ENCODE peak calls at places on chromosomes 16 and 17, in six cellular contexts. W is upper lobe of left lung, V is HepG2, R is K562, U is GM12878, G is A549. J is an unnamed sample.

GRCh38 chr17:58396173-58396572 is 21.2 kb downstream of the RNF43 start:
- ATAC-seq in G (no peak), U (no peak), W (no peak), V (no peak), R (no peak), J (no peak)

GRCh38 chr16:51461255-51461654 is 310.2 kb upstream of the SALL1 start:
- ATAC-seq in U (no peak), R (no peak), V (peak), W (no peak), G (no peak), J (no peak)

GRCh38 chr16:49502136-49502881 is 128.7 kb downstream of the C16orf78 start:
- ATAC-seq in G (no peak), W (no peak), R (no peak), U (peak), V (no peak), J (no peak)

GRCh38 chr17:78974635-78975591 is 4.8 kb downstream of the LGALS3BP start:
- ATAC-seq in W (peak), G (peak), R (peak), V (no peak), U (no peak), J (peak)

GRCh38 chr16:84369938-84370627 is 1.7 kb downstream of the ATP2C2 start:
- ATAC-seq in R (no peak), G (no peak), W (no peak), U (no peak), V (peak), J (no peak)

GRCh38 chr16:88854306-88855111 is 2.2 kb downstream of the GALNS start:
- ATAC-seq in G (no peak), U (peak), V (no peak), R (no peak), W (no peak), J (no peak)

GRCh38 chr16:11235703-11235991 is 20.4 kb downstream of the SOCS1 start:
- ATAC-seq in U (peak), R (no peak), W (no peak), V (peak), G (no peak), J (no peak)

GRCh38 chr16:49644143-49644460 is 211.8 kb downstream of the ZNF423 start:
- ATAC-seq in R (no peak), V (no peak), U (no peak), G (peak), W (no peak), J (peak)

GRCh38 chr16:50006954-50007353 is 18.1 kb upstream of the CNEP1R1 start:
- ATAC-seq in V (no peak), R (no peak), U (no peak), W (no peak), G (no peak), J (no peak)

GRCh38 chr16:64910351-64910750 is 211.5 kb downstream of the CDH11 start:
- ATAC-seq in U (no peak), R (no peak), G (no peak), V (no peak), W (no peak), J (peak)

GRCh38 chr17:39679521-39680192 is 8.2 kb downstream of the PGAP3 start:
- ATAC-seq in U (peak), G (no peak), V (no peak), W (no peak), R (no peak), J (no peak)

GRCh38 chr16:54342966-54343365 is 56.4 kb upstream of the IRX3 start:
- ATAC-seq in R (no peak), U (no peak), V (no peak), W (no peak), G (no peak), J (no peak)

GRCh38 chr16:12538667-12539081 is 265.0 kb downstream of the CPPED1 start:
- ATAC-seq in U (peak), G (no peak), W (no peak), R (no peak), V (no peak), J (no peak)

GRCh38 chr17:10271004-10271620 is 72.7 kb upstream of the GAS7 start:
- ATAC-seq in G (no peak), V (no peak), R (no peak), U (no peak), W (no peak), J (peak)

GRCh38 chr17:46851029-46851741 is at the start of gene WNT9B:
- ATAC-seq in U (no peak), V (peak), G (peak), R (peak), W (no peak), J (no peak)

GRCh38 chr17:63335818-63336217 is 110.3 kb downstream of the CYB561 start:
- ATAC-seq in V (no peak), R (no peak), U (no peak), G (no peak), W (no peak), J (no peak)

GRCh38 chr17:37770631-37771518 is 26.0 kb upstream of the HNF1B start:
- ATAC-seq in U (peak), V (peak), G (peak), R (peak), W (no peak), J (no peak)

GRCh38 chr16:15948532-15949209 is 745 bp upstream of the ABCC1 start:
- ATAC-seq in W (no peak), G (no peak), U (peak), R (no peak), V (peak), J (no peak)

GRCh38 chr17:17671369-17672119 is 9.7 kb upstream of the RAI1 start:
- ATAC-seq in G (no peak), R (no peak), U (no peak), W (no peak), V (no peak), J (no peak)

GRCh38 chr16:26050489-26050888 is 358.7 kb downstream of the HS3ST4 start:
- ATAC-seq in G (no peak), V (no peak), U (no peak), W (no peak), R (no peak), J (no peak)

GRCh38 chr16:70737377-70738082 is 51.7 kb upstream of the MTSS2 start:
- ATAC-seq in V (no peak), R (no peak), U (peak), W (peak), G (no peak), J (peak)

GRCh38 chr16:88638323-88639230 is at the start of gene IL17C:
- ATAC-seq in V (no peak), R (no peak), U (no peak), W (peak), G (no peak), J (no peak)

GRCh38 chr17:33864758-33865229 is 390.3 kb upstream of the CCL2 start:
- ATAC-seq in V (no peak), R (no peak), G (no peak), W (no peak), U (no peak), J (no peak)

GRCh38 chr16:57639172-57639571 is 10.7 kb downstream of the ADGRG1 start:
- ATAC-seq in G (no peak), W (no peak), R (no peak), U (peak), V (no peak), J (no peak)

GRCh38 chr16:85722066-85722465 is 28.8 kb downstream of the C16orf74 start:
- ATAC-seq in W (no peak), V (no peak), R (no peak), U (no peak), G (no peak), J (no peak)

GRCh38 chr16:55567382-55567781 is 898 bp downstream of the CAPNS2 start:
- ATAC-seq in R (peak), V (no peak), W (peak), G (no peak), U (no peak), J (no peak)

GRCh38 chr17:6040473-6040872 is 29.7 kb upstream of the WSCD1 start:
- ATAC-seq in V (peak), W (no peak), R (no peak), U (no peak), G (no peak), J (no peak)

GRCh38 chr16:49921791-49922456 is 66.0 kb upstream of the ZNF423 start:
- ATAC-seq in V (peak), R (peak), G (peak), U (peak), W (peak), J (peak)

GRCh38 chr16:4917117-4917516 is 19.8 kb downstream of the PPL start:
- ATAC-seq in R (no peak), U (no peak), V (no peak), W (no peak), G (no peak), J (peak)

GRCh38 chr16:48076455-48077012 is 79.3 kb downstream of the ABCC12 start:
- ATAC-seq in G (peak), U (no peak), W (peak), R (no peak), V (peak), J (no peak)

GRCh38 chr17:27846042-27846655 is 45.8 kb upstream of the NOS2 start:
- ATAC-seq in W (no peak), U (no peak), R (no peak), V (no peak), G (no peak), J (no peak)

GRCh38 chr16:10847166-10847565 is 28.6 kb upstream of the TVP23A start:
- ATAC-seq in V (no peak), R (no peak), W (no peak), U (no peak), G (no peak), J (no peak)

GRCh38 chr16:31501226-31501965 is 6.8 kb downstream of the RUSF1 start:
- ATAC-seq in G (no peak), U (no peak), R (no peak), W (no peak), V (peak), J (no peak)

GRCh38 chr17:1413281-1413791 is 13.3 kb upstream of the YWHAE start:
- ATAC-seq in G (peak), R (peak), U (peak), W (peak), V (peak), J (peak)

GRCh38 chr16:12459993-12460392 is 343.7 kb downstream of the CPPED1 start:
- ATAC-seq in V (no peak), W (no peak), U (no peak), G (no peak), R (no peak), J (no peak)

GRCh38 chr16:4101421-4102275 is 14.6 kb downstream of the ADCY9 start:
- ATAC-seq in V (no peak), W (no peak), G (no peak), R (no peak), U (no peak), J (peak)

GRCh38 chr16:68275611-68276191 is 11.4 kb downstream of the SLC7A6 start:
- ATAC-seq in W (no peak), R (no peak), G (no peak), U (peak), V (peak), J (no peak)

GRCh38 chr16:11210260-11210659 is 45.7 kb downstream of the SOCS1 start:
- ATAC-seq in G (no peak), W (no peak), R (no peak), U (no peak), V (no peak), J (no peak)

GRCh38 chr16:86951831-86952598 is 365.2 kb downstream of the C16orf95 start:
- ATAC-seq in W (no peak), V (no peak), U (no peak), R (no peak), G (peak), J (no peak)

GRCh38 chr16:72470541-72470940 is 298.6 kb upstream of the PMFBP1 start:
- ATAC-seq in U (no peak), G (no peak), W (no peak), R (no peak), V (no peak), J (no peak)
- TF ChIP-seq EP300 in U (no peak), G (no peak), W (no peak), R (no peak), V (no peak), J (no peak)

GRCh38 chr17:35313875-35314409 is 59.5 kb downstream of the SLFN11 start:
- ATAC-seq in R (no peak), W (peak), U (no peak), V (no peak), G (no peak), J (peak)

GRCh38 chr17:35312790-35313711 is 60.4 kb downstream of the SLFN11 start:
- ATAC-seq in R (peak), V (peak), G (peak), U (peak), W (peak), J (peak)

GRCh38 chr17:35315283-35315682 is 58.1 kb downstream of the SLFN11 start:
- ATAC-seq in G (no peak), U (no peak), W (no peak), V (no peak), R (peak), J (no peak)

GRCh38 chr17:35315971-35316370 is 57.5 kb downstream of the SLFN11 start:
- ATAC-seq in V (no peak), G (no peak), U (no peak), W (no peak), R (no peak), J (no peak)

DNA sequence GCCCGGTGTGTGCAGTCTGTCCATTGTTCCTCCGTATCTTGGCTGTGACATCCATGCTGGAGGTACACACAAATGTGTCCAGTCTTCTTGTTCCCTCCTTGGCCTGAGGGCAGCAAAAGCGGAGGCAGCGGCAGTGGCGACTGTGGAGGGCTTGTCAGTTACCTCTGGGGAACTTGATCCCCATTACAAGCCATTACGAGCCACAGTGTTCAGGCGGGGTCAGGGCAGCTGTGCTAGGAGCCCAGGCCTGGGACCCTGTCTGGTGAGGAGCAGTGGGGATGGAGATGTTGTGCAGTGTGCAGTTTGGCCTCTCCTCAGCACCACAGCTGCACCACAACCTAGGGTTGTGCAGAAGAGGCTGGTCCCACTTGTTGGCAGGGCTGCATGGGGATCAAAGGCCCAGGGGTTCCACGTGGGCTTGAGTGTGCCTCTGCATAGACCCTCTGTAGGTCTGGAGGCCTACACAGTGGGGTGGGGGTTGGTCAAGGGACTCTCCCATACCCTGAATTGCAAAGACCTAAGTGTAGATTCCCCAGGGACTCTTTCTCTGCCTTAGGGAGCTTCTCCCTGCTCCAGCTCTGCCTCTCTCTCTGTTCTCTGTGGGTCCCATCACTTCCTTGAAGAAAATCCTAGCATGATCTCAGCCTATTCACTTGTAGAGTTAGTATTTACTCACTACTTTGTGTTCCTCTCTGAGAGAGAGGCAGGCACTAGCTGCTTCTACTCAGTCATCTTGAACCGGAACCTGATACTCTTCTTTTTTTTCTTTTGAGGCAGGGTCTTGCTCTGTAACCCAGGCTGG is 58.8 kb downstream of the SLFN11 start:
- ATAC-seq in G (peak), V (no peak), R (no peak), W (no peak), U (no peak), J (no peak)
- H3K27ac ChIP-seq in G (no peak), V (no peak), R (no peak), W (peak), U (no peak), J (peak)

GRCh38 chr17:68019675-68020450 is 15.7 kb upstream of the KPNA2 start:
- ATAC-seq in R (peak), W (peak), V (peak), U (peak), G (peak), J (peak)
- TF ChIP-seq EP300 in R (peak), W (no peak), V (peak), U (no peak), G (no peak), J (no peak)

DNA sequence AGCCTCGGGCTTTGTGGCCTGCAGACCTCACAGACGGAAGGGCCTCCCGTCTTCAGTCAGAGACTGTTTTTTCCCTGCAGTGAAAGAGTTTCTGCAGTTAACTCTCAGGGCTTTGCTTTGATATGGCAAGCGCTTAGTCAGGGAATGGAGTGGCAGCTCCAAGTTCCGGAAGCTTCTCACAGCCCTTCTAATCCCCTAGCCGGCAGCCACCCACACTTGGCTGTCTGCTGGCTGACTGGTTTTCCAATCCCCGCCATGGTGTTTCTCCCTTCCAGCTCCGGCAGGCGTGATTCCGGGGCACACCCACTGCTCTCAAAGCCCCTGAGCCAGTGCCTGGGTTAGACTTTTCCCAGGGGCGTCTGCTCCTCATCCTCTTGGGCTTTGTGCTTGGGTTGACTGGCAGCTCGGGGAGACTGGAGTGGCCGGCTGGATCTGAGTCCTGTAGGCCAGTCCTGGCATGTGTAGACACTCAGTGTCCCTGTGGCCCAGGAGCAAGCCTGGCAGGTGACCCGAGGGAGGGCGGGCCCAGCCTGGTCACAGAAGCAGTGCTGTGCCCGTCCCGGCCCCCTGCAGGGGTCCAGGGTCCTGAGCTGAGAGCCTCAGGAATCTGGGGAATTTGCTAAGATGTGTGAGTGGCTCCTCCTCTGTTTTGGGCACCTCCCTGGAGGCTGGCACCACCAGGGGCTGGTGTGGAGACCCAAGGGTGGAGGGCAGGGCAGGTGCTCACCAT is 30.0 kb downstream of the BAIAP2 start:
- ATAC-seq in U (no peak), G (no peak), V (no peak), R (no peak), W (peak), J (no peak)
- H3K27ac ChIP-seq in U (no peak), G (no peak), V (no peak), R (no peak), W (peak), J (no peak)

DNA sequence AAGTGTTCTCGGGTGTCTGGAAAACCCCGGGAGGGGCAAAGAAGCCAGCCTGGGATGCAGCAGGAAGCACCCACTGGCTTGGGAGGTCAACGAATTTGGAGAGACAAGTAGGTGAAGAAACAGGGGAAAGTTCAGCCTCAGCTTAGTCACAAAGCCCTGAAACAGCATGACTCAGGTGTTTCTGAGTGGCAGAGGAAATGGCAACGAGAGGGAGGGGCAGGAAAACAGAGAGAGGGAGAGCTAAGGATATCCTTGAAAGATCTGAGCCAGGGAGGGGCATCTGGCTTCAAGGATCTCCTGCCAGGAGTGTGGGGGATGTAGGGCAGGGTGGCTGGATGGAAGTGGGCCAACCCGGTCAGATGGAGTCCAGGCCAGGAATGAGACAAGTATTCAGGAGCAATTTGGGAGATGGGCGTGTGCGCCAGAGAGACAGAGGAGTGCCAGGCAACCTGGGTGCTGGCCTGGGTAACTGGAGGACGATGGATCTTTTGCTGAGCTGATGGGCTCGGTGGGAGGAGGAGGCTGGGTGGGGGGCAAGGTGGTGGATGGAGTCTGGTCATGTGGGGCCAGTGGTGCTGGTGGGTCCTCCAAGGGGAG is 27.2 kb downstream of the ABCC3 start:
- ATAC-seq in G (peak), U (peak), W (peak), R (peak), V (peak), J (peak)
- TF ChIP-seq EP300 in G (peak), U (no peak), W (no peak), R (peak), V (peak), J (no peak)

DNA sequence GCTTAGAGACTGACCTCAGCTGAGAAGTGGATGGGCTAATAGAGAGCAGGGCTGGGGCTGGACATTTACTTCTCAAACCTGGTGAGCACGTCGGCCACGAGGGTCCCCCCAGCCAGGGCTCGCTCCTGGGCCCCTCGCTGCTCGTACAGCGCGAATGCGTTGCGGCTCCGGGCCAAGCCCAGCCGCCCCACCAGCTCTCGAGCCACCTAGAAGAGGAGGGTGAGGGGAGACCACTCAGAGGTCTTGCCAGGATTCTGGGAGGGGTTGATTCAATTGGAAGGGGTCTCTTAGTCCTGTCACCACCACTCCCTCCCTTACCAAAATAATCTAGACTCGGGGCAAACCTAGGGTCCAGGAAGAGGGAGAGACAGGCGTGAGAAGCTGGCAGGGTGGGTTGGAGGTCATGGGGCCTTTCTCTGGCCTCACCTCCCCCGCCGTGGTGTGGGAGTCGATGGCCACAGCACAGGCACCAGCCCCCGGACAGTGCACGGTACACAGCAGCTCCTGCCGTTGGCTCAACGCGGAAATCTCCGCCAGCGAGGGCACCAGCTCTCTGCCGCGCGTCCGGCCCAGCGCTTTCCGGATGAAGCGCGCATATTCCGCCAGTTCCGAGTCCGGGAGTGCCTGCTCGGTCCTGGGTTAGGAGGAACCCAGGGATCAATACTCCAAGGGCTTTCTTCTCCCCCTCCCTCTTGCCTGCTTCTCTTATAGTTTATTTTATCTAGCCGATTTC is 5.7 kb downstream of the PLEKHH3 start:
- ATAC-seq in R (no peak), V (no peak), U (no peak), G (no peak), W (no peak), J (no peak)
- H3K27ac ChIP-seq in R (no peak), V (no peak), U (no peak), G (no peak), W (no peak), J (no peak)

J was measured in gastroesophageal sphincter.